ENCODE peak calls at places on chromosomes 16 and 17, in eight cellular contexts. Q is stimulated activated CD8-positive, alpha-beta memory T cell treated with anti-CD3 and anti-CD28 coated beads, Interleukin-7, amount 100 ng/mL, for 1 hour; N is H7; S is PC-9; C is NCI-H446; O is fibroblast of pulmonary artery; M is stimulated activated CD4-positive, alpha-beta T cell treated with anti-CD3 and anti-CD28 coated beads, TNF-alpha, amount 100 ng/mL, for 1 hour; L is cardiac fibroblast. W is an unnamed sample.
A peak's percentile ranks its signal among the peaks of the same experiment; 100 is the strongest.

GRCh38 chr16:9438991-9439390 is 347.5 kb downstream of the HAPSTR1 start:
- DNase-seq in L (no peak), M (no peak), O (no peak), Q (no peak), C (no peak), S (no peak), N (no peak), W (no peak)

GRCh38 chr17:9256944-9257629 is 235.8 kb downstream of the NTN1 start:
- DNase-seq in O (no peak), L (no peak), C (no peak), S (no peak), M (no peak), Q (no peak), N (no peak), W (no peak)

GRCh38 chr17:44733753-44734152 is 25.0 kb upstream of the ADAM11 start:
- DNase-seq in M (no peak), O (peak; percentile 17), S (no peak), L (peak; percentile 8), N (peak; percentile 79), C (no peak), Q (no peak), W (no peak)

GRCh38 chr17:78535285-78536197 is 41.7 kb downstream of the DNAH17 start:
- DNase-seq in O (no peak), L (no peak), N (no peak), S (peak; percentile 51), M (no peak), C (no peak), Q (no peak), W (no peak)

GRCh38 chr16:16865374-16865773 is 486.4 kb downstream of the NPIPA7 start:
- DNase-seq in S (no peak), M (no peak), N (no peak), C (no peak), O (no peak), L (no peak), Q (no peak), W (no peak)

GRCh38 chr17:13953871-13954270 is 115.4 kb upstream of the COX10 start:
- DNase-seq in Q (no peak), M (no peak), N (no peak), L (peak; percentile 21), C (no peak), S (no peak), O (peak; percentile 28), W (no peak)

GRCh38 chr16:4057439-4057877 is 58.8 kb downstream of the ADCY9 start:
- DNase-seq in L (peak; percentile 19), O (peak; percentile 68), Q (no peak), M (no peak), C (no peak), N (no peak), S (no peak), W (no peak)

GRCh38 chr16:8941718-8942344 is 21.9 kb downstream of the USP7 start:
- DNase-seq in O (no peak), S (no peak), C (no peak), L (no peak), N (no peak), Q (no peak), M (no peak), W (no peak)

GRCh38 chr17:39235555-39236221 is 9.9 kb upstream of the STAC2 start:
- DNase-seq in C (no peak), Q (no peak), L (peak; percentile 70), M (no peak), S (no peak), N (peak; percentile 93), O (peak; percentile 72), W (no peak)

GRCh38 chr17:226773-227580 is 45.5 kb upstream of the DOC2B start:
- DNase-seq in S (no peak), M (no peak), O (no peak), N (peak; percentile 64), L (no peak), C (no peak), Q (no peak), W (no peak)

GRCh38 chr17:43891851-43892671 is 15.3 kb downstream of the MPP2 start:
- DNase-seq in C (no peak), O (no peak), Q (no peak), M (no peak), L (no peak), S (no peak), N (peak; percentile 57), W (no peak)

GRCh38 chr16:17144431-17144830 is 326.3 kb downstream of the XYLT1 start:
- DNase-seq in O (no peak), N (no peak), C (no peak), M (no peak), L (no peak), S (no peak), Q (no peak), W (no peak)

GRCh38 chr16:86087561-86088230 is 188.7 kb downstream of the IRF8 start:
- DNase-seq in Q (no peak), O (no peak), C (no peak), S (no peak), M (no peak), N (no peak), L (no peak), W (no peak)

GRCh38 chr16:23469814-23470213 is 16.8 kb upstream of the COG7 start:
- DNase-seq in C (no peak), S (peak; percentile 76), N (no peak), M (no peak), L (peak; percentile 42), Q (no peak), O (peak; percentile 22), W (no peak)

GRCh38 chr16:3736116-3736515 is 18.8 kb upstream of the TRAP1 start:
- DNase-seq in N (peak; percentile 19), M (no peak), O (no peak), Q (no peak), S (no peak), L (no peak), C (no peak), W (no peak)

GRCh38 chr16:6209355-6209930 is 1111.8 kb upstream of the EEF2KMT start:
- DNase-seq in S (no peak), Q (no peak), C (no peak), N (no peak), O (no peak), M (no peak), L (no peak), W (no peak)

GRCh38 chr17:34613064-34614019 is 34.0 kb downstream of the TMEM132E start:
- DNase-seq in O (no peak), S (no peak), N (peak; percentile 71), Q (no peak), L (no peak), C (no peak), M (no peak), W (no peak)

GRCh38 chr17:81550830-81551457 is 1.2 kb downstream of the FAAP100 start:
- DNase-seq in O (no peak), Q (no peak), L (no peak), N (peak; percentile 62), M (no peak), S (no peak), C (no peak), W (no peak)

GRCh38 chr17:64331946-64332493 is 58.6 kb downstream of the PECAM1 start:
- DNase-seq in M (no peak), O (peak; percentile 82), C (no peak), L (peak; percentile 76), Q (no peak), N (no peak), S (peak; percentile 87), W (no peak)

GRCh38 chr17:15384142-15384803 is 42.9 kb upstream of the TEKT3 start:
- DNase-seq in S (no peak), Q (no peak), M (no peak), O (peak; percentile 69), L (peak; percentile 24), N (no peak), C (no peak), W (no peak)

GRCh38 chr16:69037373-69038160 is 67.9 kb upstream of the HAS3 start:
- DNase-seq in Q (no peak), L (no peak), M (no peak), C (no peak), N (no peak), O (no peak), S (no peak), W (no peak)

GRCh38 chr17:69246726-69247375 is 18.2 kb upstream of the ABCA10 start:
- DNase-seq in O (peak; percentile 81), L (peak; percentile 79), N (peak; percentile 2), C (peak; percentile 3), Q (no peak), S (no peak), M (no peak), W (no peak)

GRCh38 chr17:45370949-45371413 is 54.2 kb upstream of the MAP3K14 start:
- DNase-seq in Q (no peak), N (peak; percentile 55), S (no peak), C (no peak), O (no peak), L (peak; percentile 37), M (no peak), W (no peak)

GRCh38 chr16:57304169-57305061 is 19.9 kb upstream of the PLLP start:
- DNase-seq in L (peak; percentile 90), S (peak; percentile 80), O (peak; percentile 83), C (no peak), N (no peak), Q (no peak), M (no peak), W (no peak)